ENCODE peak calls at places on chromosomes 2 and 18, in six cellular contexts. L is Caco-2; O is tibial artery; W is ovary; X is psoas muscle; M is CD8-positive, alpha-beta memory T cell. Y is an unnamed sample. For H3K4me1 and H3K36me3, the result is how much of the 10 kb centered on the place peaks cover.

GRCh38 chr2:197146995-197147394 is 163.6 kb downstream of the ANKRD44 start:
- DNase-seq in W (no peak), O (no peak), L (no peak), X (no peak), M (no peak), Y (no peak)

GRCh38 chr2:189441709-189442074 is 418 bp downstream of the WDR75 start:
- DNase-seq in M (no peak), L (no peak), W (no peak), O (no peak), X (no peak), Y (no peak)

GRCh38 chr2:241256168-241256545 is 59.3 kb downstream of the HDLBP start:
- DNase-seq in L (no peak), X (no peak), M (no peak), O (no peak), W (no peak), Y (no peak)

GRCh38 chr2:105449083-105449482 is 50.2 kb upstream of the FHL2 start:
- DNase-seq in L (no peak), M (no peak), W (no peak), X (no peak), O (no peak), Y (no peak)

GRCh38 chr2:56981554-56981953 is 797.8 kb downstream of the CCDC85A start:
- DNase-seq in M (no peak), L (no peak), O (no peak), W (no peak), X (no peak), Y (no peak)

GRCh38 chr2:105431367-105432088 is 32.7 kb upstream of the FHL2 start:
- DNase-seq in W (peak), L (no peak), X (peak), M (no peak), O (no peak), Y (no peak)

GRCh38 chr2:2664989-2665833 is 334.1 kb upstream of the MYT1L start:
- DNase-seq in W (no peak), O (no peak), M (no peak), X (peak), L (no peak), Y (no peak)

GRCh38 chr2:10659898-10660568 is 29.7 kb downstream of the NOL10 start:
- DNase-seq in O (no peak), L (peak), X (peak), M (no peak), W (no peak), Y (peak)

GRCh38 chr2:3117650-3118216 is 259.9 kb downstream of the EIPR1 start:
- DNase-seq in L (no peak), M (no peak), O (peak), W (no peak), X (no peak), Y (no peak)

DNA sequence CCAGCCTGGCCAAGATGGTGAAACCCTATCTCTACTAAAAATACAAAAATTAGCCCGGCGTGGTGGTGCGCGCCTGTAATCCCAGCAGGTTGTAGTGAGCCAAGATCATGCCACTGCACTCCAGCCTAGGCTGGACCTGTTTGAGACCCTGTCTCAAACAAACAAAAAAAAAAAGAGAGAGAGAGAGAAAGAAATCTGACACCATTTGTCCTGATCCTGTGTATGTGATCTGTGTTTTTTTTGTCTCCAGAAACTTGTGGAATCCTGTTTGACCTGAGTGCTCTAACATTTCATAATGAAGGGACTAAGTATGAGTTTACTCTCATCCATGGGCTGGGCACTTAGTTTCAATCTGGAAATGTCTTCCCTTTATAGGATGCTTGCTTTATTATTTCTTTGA is 6.4 kb upstream of the ITPRIPL1 start:
- DNase-seq in L (no peak), M (no peak), X (no peak), W (no peak), O (peak), Y (no peak)
- H3K4me1 ChIP-seq in L (under half), M (under half), X (under half), W (under half), O (under half), Y (under half)

GRCh38 chr18:53534695-53535094 is 689.8 kb downstream of the MBD2 start:
- DNase-seq in X (no peak), W (peak), O (no peak), M (no peak), L (no peak), Y (no peak)
- H3K36me3 ChIP-seq in X (under half), W (under half), O (under half), M (under half), L (under half), Y (under half)

GRCh38 chr2:231371430-231372054 is 24.0 kb upstream of the B3GNT7 start:
- DNase-seq in W (no peak), O (no peak), M (no peak), X (no peak), L (no peak), Y (no peak)
- H3K4me1 ChIP-seq in W (under half), O (under half), M (under half), X (under half), L (under half), Y (under half)

DNA sequence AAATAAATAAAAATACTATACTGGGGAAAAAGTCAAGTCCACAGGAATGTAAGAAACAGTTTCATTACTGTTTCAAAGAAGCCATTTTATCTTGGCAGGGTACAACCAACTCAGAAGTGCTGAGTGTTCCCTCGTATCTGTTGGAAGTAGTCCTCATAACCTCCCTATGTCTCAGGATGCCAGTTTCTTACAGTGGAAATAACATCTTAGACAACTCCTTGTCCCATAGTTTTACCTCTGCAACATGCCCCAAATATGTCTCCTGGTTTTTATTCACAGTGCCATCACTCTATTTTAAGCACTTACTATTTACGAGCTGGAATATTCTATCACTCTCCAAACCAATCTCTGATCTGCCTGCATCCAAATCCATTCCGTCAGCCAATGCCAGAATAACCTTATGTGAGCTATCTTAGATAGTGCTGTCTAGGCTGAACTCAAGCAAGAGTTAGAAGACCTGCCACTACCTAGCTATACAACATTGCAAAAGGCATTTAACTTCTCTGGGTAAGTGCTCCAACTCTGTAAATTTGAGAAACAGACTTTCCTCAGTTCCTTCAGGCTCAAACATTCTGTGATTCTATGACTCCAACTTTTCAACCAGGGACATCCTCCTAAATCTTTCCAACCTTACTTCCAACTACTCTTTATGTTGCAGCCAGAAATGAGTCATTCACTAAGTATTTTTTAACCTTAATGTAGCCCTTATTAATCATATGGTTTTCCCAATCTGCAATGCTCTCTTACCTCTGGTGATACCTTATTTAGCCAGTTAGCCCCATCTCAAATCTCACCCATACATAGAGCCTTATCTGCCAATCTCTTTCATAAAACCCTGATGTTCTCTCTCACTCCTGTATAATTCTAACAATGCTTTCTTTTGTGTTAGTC is 66.7 kb downstream of the RTN4 start:
- DNase-seq in L (no peak), M (no peak), O (no peak), X (no peak), W (no peak), Y (peak)
- H3K36me3 ChIP-seq in L (under half), M (under half), O (under half), X (under half), W (under half), Y (under half)

GRCh38 chr2:179239838-179240237 is 24.8 kb downstream of the SESTD1 start:
- DNase-seq in W (no peak), M (no peak), L (no peak), X (no peak), O (no peak), Y (no peak)
- H3K4me1 ChIP-seq in W (under half), M (under half), L (under half), X (under half), O (half or more), Y (under half)

GRCh38 chr2:95578529-95578928 is 13.3 kb upstream of the TRIM43 start:
- DNase-seq in O (no peak), W (no peak), X (no peak), M (no peak), L (no peak), Y (no peak)
- H3K36me3 ChIP-seq in O (under half), W (under half), X (under half), M (under half), L (under half), Y (under half)

GRCh38 chr2:200702044-200702443 is 109.7 kb upstream of the BZW1 start:
- DNase-seq in W (no peak), M (no peak), L (no peak), O (no peak), X (no peak), Y (no peak)
- H3K4me1 ChIP-seq in W (under half), M (under half), L (under half), O (under half), X (under half), Y (under half)

Y was measured in HAP-1.